ENCODE peak calls at places on chromosomes 5 and 9, in four cellular contexts. One of them, this sample, is unnamed.

GRCh38 chr5:17720070-17720469 is 85.8 kb downstream of the TAF11L14 start:
- DNase-seq in fibroblast of villous mesenchyme: no peak
- DNase-seq in body of pancreas: no peak
- DNase-seq in fibroblast of pulmonary artery: no peak
- DNase-seq in this sample: no peak

GRCh38 chr5:9483779-9484178 is 62.1 kb downstream of the SEMA5A start:
- DNase-seq in fibroblast of villous mesenchyme: peak; percentile 80
- DNase-seq in body of pancreas: no peak
- DNase-seq in fibroblast of pulmonary artery: no peak
- DNase-seq in this sample: no peak

GRCh38 chr5:126403871-126404270 is 19.3 kb upstream of the GRAMD2B start:
- DNase-seq in fibroblast of villous mesenchyme: no peak
- DNase-seq in body of pancreas: no peak
- DNase-seq in fibroblast of pulmonary artery: peak; percentile 86
- DNase-seq in this sample: no peak

GRCh38 chr9:16337322-16338029 is 533.0 kb downstream of the BNC2 start:
- DNase-seq in fibroblast of villous mesenchyme: peak; percentile 78
- DNase-seq in body of pancreas: no peak
- DNase-seq in fibroblast of pulmonary artery: peak; percentile 86
- DNase-seq in this sample: no peak

GRCh38 chr5:1729641-1730486 is 69.8 kb downstream of the MRPL36 start:
- DNase-seq in fibroblast of villous mesenchyme: no peak
- DNase-seq in body of pancreas: peak; percentile 8
- DNase-seq in fibroblast of pulmonary artery: no peak
- DNase-seq in this sample: peak; percentile 1

GRCh38 chr9:7103382-7104170 is 345.8 kb downstream of the KDM4C start:
- DNase-seq in fibroblast of villous mesenchyme: peak; percentile 59
- DNase-seq in body of pancreas: no peak
- DNase-seq in fibroblast of pulmonary artery: peak; percentile 74
- DNase-seq in this sample: no peak

GRCh38 chr5:128035689-128036088 is 47.9 kb upstream of the SLC12A2 start:
- DNase-seq in fibroblast of villous mesenchyme: no peak
- DNase-seq in body of pancreas: no peak
- DNase-seq in fibroblast of pulmonary artery: no peak
- DNase-seq in this sample: no peak

GRCh38 chr5:15533124-15533893 is 33.3 kb downstream of the FBXL7 start:
- DNase-seq in fibroblast of villous mesenchyme: no peak
- DNase-seq in body of pancreas: no peak
- DNase-seq in fibroblast of pulmonary artery: peak; percentile 74
- DNase-seq in this sample: no peak

GRCh38 chr5:2657151-2657550 is 94.3 kb downstream of the IRX2 start:
- DNase-seq in fibroblast of villous mesenchyme: no peak
- DNase-seq in body of pancreas: no peak
- DNase-seq in fibroblast of pulmonary artery: no peak
- DNase-seq in this sample: no peak

GRCh38 chr5:72556351-72557146 is 49.3 kb upstream of the ZNF366 start:
- DNase-seq in fibroblast of villous mesenchyme: peak; percentile 78
- DNase-seq in body of pancreas: peak; percentile 46
- DNase-seq in fibroblast of pulmonary artery: peak; percentile 89
- DNase-seq in this sample: no peak

GRCh38 chr9:134486127-134486995 is 155.2 kb upstream of the COL5A1 start:
- DNase-seq in fibroblast of villous mesenchyme: no peak
- DNase-seq in body of pancreas: peak; percentile 3
- DNase-seq in fibroblast of pulmonary artery: no peak
- DNase-seq in this sample: no peak

GRCh38 chr9:136140966-136141365 is 22.3 kb upstream of the TMEM250 start:
- DNase-seq in fibroblast of villous mesenchyme: no peak
- DNase-seq in body of pancreas: no peak
- DNase-seq in fibroblast of pulmonary artery: peak; percentile 37
- DNase-seq in this sample: no peak

GRCh38 chr5:32095261-32095671 is 78.9 kb downstream of the GOLPH3 start:
- DNase-seq in fibroblast of villous mesenchyme: no peak
- DNase-seq in body of pancreas: no peak
- DNase-seq in fibroblast of pulmonary artery: no peak
- DNase-seq in this sample: no peak

GRCh38 chr5:29796018-29796417 is 1397.5 kb upstream of the CDH6 start:
- DNase-seq in fibroblast of villous mesenchyme: no peak
- DNase-seq in body of pancreas: no peak
- DNase-seq in fibroblast of pulmonary artery: no peak
- DNase-seq in this sample: no peak

GRCh38 chr5:32928761-32929160 is 217.6 kb downstream of the NPR3 start:
- DNase-seq in fibroblast of villous mesenchyme: no peak
- DNase-seq in body of pancreas: no peak
- DNase-seq in fibroblast of pulmonary artery: no peak
- DNase-seq in this sample: no peak

GRCh38 chr5:84229045-84229444 is 155.6 kb downstream of the EDIL3 start:
- DNase-seq in fibroblast of villous mesenchyme: no peak
- DNase-seq in body of pancreas: no peak
- DNase-seq in fibroblast of pulmonary artery: no peak
- DNase-seq in this sample: no peak

GRCh38 chr5:79349047-79349446 is 113.1 kb downstream of the JMY start:
- DNase-seq in fibroblast of villous mesenchyme: no peak
- DNase-seq in body of pancreas: no peak
- DNase-seq in fibroblast of pulmonary artery: no peak
- DNase-seq in this sample: no peak

GRCh38 chr5:135323701-135324132 is 75.3 kb downstream of the MACROH2A1 start:
- DNase-seq in fibroblast of villous mesenchyme: no peak
- DNase-seq in body of pancreas: no peak
- DNase-seq in fibroblast of pulmonary artery: no peak
- DNase-seq in this sample: no peak

GRCh38 chr5:90290648-90291047 is 118.9 kb downstream of the CETN3 start:
- DNase-seq in fibroblast of villous mesenchyme: no peak
- DNase-seq in body of pancreas: no peak
- DNase-seq in fibroblast of pulmonary artery: no peak
- DNase-seq in this sample: no peak

GRCh38 chr9:74035786-74036185 is 461.3 kb upstream of the RORB start:
- DNase-seq in fibroblast of villous mesenchyme: no peak
- DNase-seq in body of pancreas: no peak
- DNase-seq in fibroblast of pulmonary artery: no peak
- DNase-seq in this sample: no peak

GRCh38 chr5:153742071-153742470 is 251.6 kb downstream of the GRIA1 start:
- DNase-seq in fibroblast of villous mesenchyme: no peak
- DNase-seq in body of pancreas: no peak
- DNase-seq in fibroblast of pulmonary artery: no peak
- DNase-seq in this sample: no peak

GRCh38 chr9:137141976-137142936 is 3.3 kb downstream of the GRIN1 start:
- DNase-seq in fibroblast of villous mesenchyme: no peak
- DNase-seq in body of pancreas: no peak
- DNase-seq in fibroblast of pulmonary artery: no peak
- DNase-seq in this sample: no peak

GRCh38 chr5:141513021-141513626 is 24.2 kb downstream of the PCDHGC5 start:
- DNase-seq in fibroblast of villous mesenchyme: peak; percentile 66
- DNase-seq in body of pancreas: peak; percentile 49
- DNase-seq in fibroblast of pulmonary artery: peak; percentile 51
- DNase-seq in this sample: no peak

GRCh38 chr9:126346031-126346430 is 19.4 kb downstream of the MVB12B start:
- DNase-seq in fibroblast of villous mesenchyme: no peak
- DNase-seq in body of pancreas: no peak
- DNase-seq in fibroblast of pulmonary artery: no peak
- DNase-seq in this sample: no peak

GRCh38 chr5:43560128-43560527 is 3.3 kb upstream of the PAIP1 start:
- DNase-seq in fibroblast of villous mesenchyme: peak; percentile 67
- DNase-seq in body of pancreas: no peak
- DNase-seq in fibroblast of pulmonary artery: peak; percentile 46
- DNase-seq in this sample: no peak

GRCh38 chr9:131728961-131729360 is 10.9 kb downstream of the RAPGEF1 start:
- DNase-seq in fibroblast of villous mesenchyme: no peak
- DNase-seq in body of pancreas: no peak
- DNase-seq in fibroblast of pulmonary artery: no peak
- DNase-seq in this sample: peak; percentile 80

GRCh38 chr9:20683351-20684034 is 566 bp upstream of the FOCAD start:
- DNase-seq in fibroblast of villous mesenchyme: peak; percentile 85
- DNase-seq in body of pancreas: peak; percentile 46
- DNase-seq in fibroblast of pulmonary artery: peak; percentile 89
- DNase-seq in this sample: peak; percentile 16

GRCh38 chr9:133234577-133235322 is 25.7 kb upstream of the OBP2B start:
- DNase-seq in fibroblast of villous mesenchyme: no peak
- DNase-seq in body of pancreas: no peak
- DNase-seq in fibroblast of pulmonary artery: no peak
- DNase-seq in this sample: no peak

GRCh38 chr9:7243838-7244237 is 486.1 kb downstream of the KDM4C start:
- DNase-seq in fibroblast of villous mesenchyme: no peak
- DNase-seq in body of pancreas: no peak
- DNase-seq in fibroblast of pulmonary artery: no peak
- DNase-seq in this sample: no peak

GRCh38 chr5:150372626-150373025 is 15.1 kb downstream of the TCOF1 start:
- DNase-seq in fibroblast of villous mesenchyme: no peak
- DNase-seq in body of pancreas: no peak
- DNase-seq in fibroblast of pulmonary artery: no peak
- DNase-seq in this sample: no peak

GRCh38 chr9:135156525-135157510 is 69.3 kb downstream of the OLFM1 start:
- DNase-seq in fibroblast of villous mesenchyme: peak; percentile 29
- DNase-seq in body of pancreas: peak; percentile 64
- DNase-seq in fibroblast of pulmonary artery: peak; percentile 54
- DNase-seq in this sample: peak; percentile 37

GRCh38 chr9:110918316-110919054 is 119.8 kb downstream of the LPAR1 start:
- DNase-seq in fibroblast of villous mesenchyme: peak; percentile 74
- DNase-seq in body of pancreas: no peak
- DNase-seq in fibroblast of pulmonary artery: peak; percentile 59
- DNase-seq in this sample: no peak

GRCh38 chr9:110922145-110922544 is 116.1 kb downstream of the LPAR1 start:
- DNase-seq in fibroblast of villous mesenchyme: peak; percentile 51
- DNase-seq in body of pancreas: no peak
- DNase-seq in fibroblast of pulmonary artery: no peak
- DNase-seq in this sample: no peak

GRCh38 chr9:110919055-110919445 is 119.2 kb downstream of the LPAR1 start:
- DNase-seq in fibroblast of villous mesenchyme: no peak
- DNase-seq in body of pancreas: no peak
- DNase-seq in fibroblast of pulmonary artery: no peak
- DNase-seq in this sample: no peak

GRCh38 chr9:110921705-110922104 is 116.6 kb downstream of the LPAR1 start:
- DNase-seq in fibroblast of villous mesenchyme: no peak
- DNase-seq in body of pancreas: no peak
- DNase-seq in fibroblast of pulmonary artery: no peak
- DNase-seq in this sample: no peak

DNA sequence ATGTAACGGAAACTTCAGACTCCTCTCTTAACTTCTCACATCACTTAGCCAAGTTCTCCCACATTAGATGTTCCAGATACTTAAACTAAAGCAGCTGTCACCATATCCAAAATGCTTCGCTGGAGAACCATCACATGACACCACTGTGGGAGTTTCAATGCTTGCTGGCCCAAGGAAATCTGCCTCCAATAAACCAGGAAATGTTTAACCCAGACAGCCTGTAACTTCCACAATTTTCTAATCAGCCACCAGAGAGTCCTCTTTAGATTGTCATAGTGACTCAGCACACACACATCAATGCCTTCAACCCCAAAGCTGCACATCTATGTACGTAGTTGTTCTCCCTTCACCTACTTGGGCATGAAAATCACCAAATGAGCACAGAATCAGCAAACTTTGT is 118.7 kb downstream of the LPAR1 start:
- DNase-seq in fibroblast of villous mesenchyme: peak; percentile 82
- DNase-seq in body of pancreas: no peak
- DNase-seq in fibroblast of pulmonary artery: peak; percentile 85
- DNase-seq in this sample: no peak
- H3K4me3 ChIP-seq in fibroblast of villous mesenchyme: no peak overlapping the region
- H3K4me3 ChIP-seq in body of pancreas: no peak overlapping the region
- H3K4me3 ChIP-seq in fibroblast of pulmonary artery: no peak overlapping the region
- H3K4me3 ChIP-seq in this sample: no peak overlapping the region

DNA sequence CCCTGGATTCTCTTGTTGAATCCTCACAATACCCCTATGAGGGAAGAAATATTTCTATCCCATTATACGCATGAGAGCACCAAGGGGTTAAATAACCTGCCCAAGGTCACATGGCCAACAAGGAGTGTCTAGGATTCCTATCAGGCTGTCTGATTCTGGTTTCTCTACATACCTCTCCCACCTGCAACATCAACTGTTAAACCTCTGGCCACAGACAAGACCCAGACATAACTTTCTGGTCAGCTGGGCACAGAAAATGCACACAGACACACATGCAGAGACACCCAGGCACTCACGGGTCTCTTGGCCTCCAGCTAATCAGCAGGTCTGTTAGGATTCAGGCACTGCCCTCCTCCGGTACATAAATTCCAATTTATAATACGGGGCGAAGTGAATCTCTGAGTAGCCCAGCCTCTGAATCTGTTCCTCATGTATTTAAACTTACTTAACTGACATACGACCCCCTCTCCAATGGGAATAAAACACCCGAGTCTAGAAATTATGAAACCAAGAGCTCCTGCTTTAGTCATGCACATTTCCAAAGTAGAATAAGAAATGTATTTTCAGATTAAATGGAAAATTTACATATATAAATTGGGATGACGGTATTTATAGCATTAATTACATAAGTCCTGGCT is 1.5 kb downstream of the SEPTIN8 start:
- DNase-seq in fibroblast of villous mesenchyme: peak; percentile 23
- DNase-seq in body of pancreas: no peak
- DNase-seq in fibroblast of pulmonary artery: no peak
- DNase-seq in this sample: no peak
- H3K4me3 ChIP-seq in fibroblast of villous mesenchyme: peak overlapping the region; percentile 77
- H3K4me3 ChIP-seq in body of pancreas: no peak overlapping the region
- H3K4me3 ChIP-seq in fibroblast of pulmonary artery: peak overlapping the region; percentile 72
- H3K4me3 ChIP-seq in this sample: peak overlapping the region; percentile 73

DNA sequence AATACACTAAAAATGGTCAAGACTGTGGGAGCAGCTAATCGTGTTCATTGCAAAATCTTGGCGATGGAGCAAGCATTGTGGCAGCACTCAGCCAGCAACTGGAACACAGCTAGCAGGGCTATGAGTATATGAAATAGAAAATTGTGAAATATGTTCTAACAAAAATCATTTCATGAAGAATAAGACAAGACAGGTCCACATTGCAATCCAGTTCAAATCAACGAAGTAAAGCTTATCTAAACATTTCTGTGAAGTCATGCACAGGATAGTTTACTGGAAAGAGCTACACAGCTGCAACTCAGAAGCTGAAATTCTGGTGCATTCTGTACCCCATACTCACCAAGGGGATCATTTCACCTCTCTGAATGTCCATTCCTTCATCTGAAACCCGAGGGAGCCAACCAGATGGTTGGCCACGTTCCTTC is 5.3 kb upstream of the NFIL3 start:
- DNase-seq in fibroblast of villous mesenchyme: peak; percentile 84
- DNase-seq in body of pancreas: no peak
- DNase-seq in fibroblast of pulmonary artery: peak; percentile 89
- DNase-seq in this sample: no peak
- H3K4me3 ChIP-seq in fibroblast of villous mesenchyme: no peak overlapping the region
- H3K4me3 ChIP-seq in body of pancreas: no peak overlapping the region
- H3K4me3 ChIP-seq in fibroblast of pulmonary artery: no peak overlapping the region
- H3K4me3 ChIP-seq in this sample: no peak overlapping the region

DNA sequence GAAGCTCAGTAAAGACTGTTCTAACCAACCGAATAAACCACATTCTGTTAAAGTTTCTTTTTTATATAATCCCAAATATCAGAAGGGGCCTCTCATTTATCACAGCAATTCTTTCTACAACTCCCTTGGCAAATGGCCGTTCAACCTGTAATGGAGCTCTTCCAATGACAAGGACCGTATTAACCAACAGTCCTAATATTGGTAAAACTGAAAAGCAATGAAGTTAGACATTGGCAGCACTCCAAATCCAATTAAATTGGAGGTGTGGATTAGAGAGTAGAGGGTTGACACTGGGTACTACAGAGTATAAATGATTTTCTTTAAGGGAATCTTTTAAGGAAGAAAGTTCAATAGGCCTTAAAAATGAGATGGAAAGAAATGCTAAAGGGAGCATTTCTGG is 842 bp downstream of the TMED7 start:
- DNase-seq in fibroblast of villous mesenchyme: no peak
- DNase-seq in body of pancreas: no peak
- DNase-seq in fibroblast of pulmonary artery: peak; percentile 8
- DNase-seq in this sample: no peak
- H3K4me3 ChIP-seq in fibroblast of villous mesenchyme: peak overlapping the region; percentile 90
- H3K4me3 ChIP-seq in body of pancreas: peak overlapping the region; percentile 87
- H3K4me3 ChIP-seq in fibroblast of pulmonary artery: peak overlapping the region; percentile 86
- H3K4me3 ChIP-seq in this sample: peak overlapping the region; percentile 84